ENCODE peak calls at places on chromosome 13, in four cellular contexts. O, N, Q and G are unnamed samples.

GRCh38 chr13:50678464-50679162 is 164.9 kb downstream of the DLEU7 start:
- DNase-seq in O (no peak), N (no peak), Q (no peak), G (no peak)

GRCh38 chr13:104740616-104741222 is 1674.5 kb upstream of the SLC10A2 start:
- DNase-seq in O (no peak), N (no peak), Q (no peak), G (no peak)

GRCh38 chr13:93635687-93636086 is 409.1 kb downstream of the GPC6 start:
- DNase-seq in O (no peak), N (no peak), Q (peak), G (no peak)

GRCh38 chr13:55563267-55563666 is 1577.5 kb upstream of the PRR20A start:
- DNase-seq in O (no peak), N (no peak), Q (no peak), G (no peak)

GRCh38 chr13:108963846-108964600 is 334.6 kb downstream of the MYO16 start:
- DNase-seq in O (no peak), N (no peak), Q (no peak), G (no peak)

GRCh38 chr13:32669030-32669646 is 82.9 kb downstream of the PDS5B start:
- DNase-seq in O (no peak), N (no peak), Q (no peak), G (no peak)

GRCh38 chr13:105063676-105064075 is 1471.8 kb downstream of the EFNB2 start:
- DNase-seq in O (no peak), N (no peak), Q (no peak), G (no peak)

GRCh38 chr13:106709509-106709908 is 141.6 kb upstream of the ARGLU1 start:
- DNase-seq in O (no peak), N (no peak), Q (peak), G (no peak)

GRCh38 chr13:99151516-99151915 is 49.1 kb upstream of the UBAC2 start:
- DNase-seq in O (no peak), N (no peak), Q (no peak), G (no peak)

GRCh38 chr13:25335856-25336255 is 34.4 kb downstream of the NUP58 start:
- DNase-seq in O (no peak), N (no peak), Q (no peak), G (no peak)

DNA sequence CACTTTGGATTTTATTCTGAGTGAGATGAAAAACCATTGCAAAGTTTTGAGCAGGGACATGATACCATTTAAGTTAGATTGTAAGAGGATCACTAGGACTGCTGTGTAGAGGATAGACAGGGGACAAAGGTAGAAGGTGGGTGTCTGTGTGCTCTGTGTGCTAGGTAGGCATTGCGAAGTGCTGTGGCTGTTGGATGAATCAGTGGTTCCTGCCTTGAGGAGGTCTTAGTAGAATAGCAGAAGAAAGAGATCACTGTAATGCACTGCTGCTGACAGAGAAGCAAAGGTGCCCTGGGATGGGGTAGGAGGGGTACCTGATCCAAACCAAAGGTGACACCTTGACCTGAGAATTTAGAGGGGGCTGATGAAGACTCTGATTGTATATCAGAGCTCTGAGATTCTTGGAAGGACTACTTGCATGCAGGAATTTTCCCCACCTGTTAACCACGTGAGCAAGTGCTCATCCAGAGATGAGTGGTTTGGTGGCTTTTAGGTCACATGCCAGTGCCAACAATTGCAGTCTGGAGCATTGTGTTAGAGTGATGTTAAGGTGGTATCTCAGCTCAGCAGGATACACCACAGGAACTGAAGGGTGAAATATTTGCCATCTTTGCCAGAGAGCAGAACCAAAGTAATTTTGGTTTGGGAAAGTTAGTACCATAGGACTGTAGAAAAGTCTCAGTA is 10.8 kb downstream of the WASF3 start:
- DNase-seq in O (no peak), N (no peak), Q (no peak), G (no peak)
- H3K27ac ChIP-seq in O (no peak), N (no peak), Q (no peak), G (no peak)

GRCh38 chr13:112894423-112894672 is 74.7 kb upstream of the MCF2L start:
- DNase-seq in O (no peak), N (no peak), Q (no peak), G (no peak)
- H3K27ac ChIP-seq in O (no peak), N (peak), Q (no peak), G (no peak)

GRCh38 chr13:46495066-46495465 is 57.9 kb upstream of the LRCH1 start:
- DNase-seq in O (no peak), N (no peak), Q (no peak), G (no peak)
- H3K27ac ChIP-seq in O (no peak), N (no peak), Q (no peak), G (no peak)

DNA sequence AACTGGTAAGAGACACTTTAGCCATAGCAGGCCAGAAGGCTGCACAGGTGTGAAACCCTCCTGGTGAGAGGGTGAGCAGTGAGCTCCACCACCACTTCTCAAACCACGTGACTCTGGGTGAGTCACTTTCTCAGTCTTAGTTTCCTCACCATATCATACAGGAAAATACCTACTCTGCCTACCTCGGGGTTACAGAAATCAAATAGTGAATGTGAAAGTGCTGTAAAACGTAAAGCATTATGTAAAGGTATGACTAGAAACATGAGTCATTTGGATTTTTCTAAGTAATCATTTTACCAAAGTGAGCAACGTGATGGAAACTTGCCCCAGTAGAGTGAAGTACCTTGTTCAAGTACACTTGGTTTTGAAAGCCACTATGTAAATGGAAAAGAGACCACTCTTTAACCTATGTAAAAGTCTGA is 40.4 kb downstream of the USP12 start:
- DNase-seq in O (no peak), N (no peak), Q (no peak), G (no peak)
- H3K27ac ChIP-seq in O (no peak), N (no peak), Q (no peak), G (no peak)